ENCODE peak calls at places on chromosomes 3 and 15, in four cellular contexts. X, K, R and D are unnamed samples.

GRCh38 chr3:187750513-187751123 is 5.3 kb upstream of the BCL6 start:
- DNase-seq in R (no peak), X (no peak), K (no peak), D (peak; percentile 20)

GRCh38 chr3:157088506-157089454 is 71.2 kb downstream of the CCNL1 start:
- DNase-seq in X (peak; percentile 98), K (no peak), R (peak; percentile 90), D (peak; percentile 94)

GRCh38 chr3:129343643-129344360 is 65.1 kb downstream of the HMCES start:
- DNase-seq in X (peak; percentile 14), K (peak; percentile 4), R (no peak), D (no peak)

GRCh38 chr3:146390967-146391366 is 78.4 kb downstream of the PLSCR2 start:
- DNase-seq in K (no peak), R (no peak), X (peak; percentile 98), D (peak; percentile 91)

GRCh38 chr3:179324270-179324754 is 1.5 kb downstream of the ZNF639 start:
- DNase-seq in R (peak; percentile 48), X (peak; percentile 35), K (no peak), D (peak; percentile 65)

GRCh38 chr3:132071043-132071442 is 36.2 kb upstream of the CPNE4 start:
- DNase-seq in R (no peak), X (no peak), K (no peak), D (no peak)

GRCh38 chr3:4595709-4596108 is 102.6 kb downstream of the ITPR1 start:
- DNase-seq in X (no peak), K (no peak), R (no peak), D (no peak)

GRCh38 chr3:123767020-123767394 is 117.1 kb downstream of the MYLK start:
- DNase-seq in X (no peak), K (no peak), R (no peak), D (no peak)

GRCh38 chr3:163776753-163777152 is 1301.5 kb downstream of the SI start:
- DNase-seq in X (no peak), K (no peak), R (no peak), D (no peak)

GRCh38 chr3:59306436-59306835 is 256.6 kb upstream of the CFAP20DC start:
- DNase-seq in X (no peak), K (no peak), R (no peak), D (no peak)

GRCh38 chr3:187040637-187041361 is 98.5 kb downstream of the RPL39L start:
- DNase-seq in K (no peak), X (peak; percentile 52), R (peak; percentile 66), D (peak; percentile 56)

GRCh38 chr3:107468782-107469181 is 54.0 kb upstream of the BBX start:
- DNase-seq in R (no peak), X (no peak), K (no peak), D (no peak)

GRCh38 chr3:17639257-17639656 is 103.2 kb downstream of the TBC1D5 start:
- DNase-seq in R (peak; percentile 46), X (peak; percentile 80), K (no peak), D (peak; percentile 82)

GRCh38 chr3:52010431-52010830 is 14.7 kb upstream of the RPL29 start:
- DNase-seq in K (no peak), X (no peak), R (no peak), D (no peak)

GRCh38 chr15:83164409-83165404 is 42.9 kb downstream of the HDGFL3 start:
- DNase-seq in X (peak; percentile 31), K (no peak), R (peak; percentile 42), D (peak; percentile 86)

GRCh38 chr3:140859592-140860336 is 81.9 kb upstream of the SLC25A36 start:
- DNase-seq in R (peak; percentile 39), X (no peak), K (no peak), D (no peak)

GRCh38 chr3:184238246-184238818 is 8.9 kb downstream of the VWA5B2 start:
- DNase-seq in K (no peak), R (no peak), X (no peak), D (no peak)

GRCh38 chr3:125381743-125382142 is 6.6 kb upstream of the ZNF148 start:
- DNase-seq in R (peak; percentile 75), K (no peak), X (peak; percentile 65), D (peak; percentile 81)

GRCh38 chr15:84604804-84605203 is 4.0 kb downstream of the ZSCAN2 start:
- DNase-seq in X (no peak), R (no peak), K (no peak), D (peak; percentile 5)

GRCh38 chr3:124592658-124593441 is 137.4 kb upstream of the UMPS start:
- DNase-seq in X (no peak), K (no peak), R (no peak), D (no peak)

GRCh38 chr15:36827824-36828223 is 248.4 kb downstream of the CDIN1 start:
- DNase-seq in R (no peak), K (no peak), X (no peak), D (no peak)

GRCh38 chr15:48550822-48551525 is 94.5 kb downstream of the FBN1 start:
- DNase-seq in K (no peak), X (peak; percentile 48), R (no peak), D (no peak)